ENCODE peak calls at places on chromosome 4, in eight cellular contexts. X is K562, M is tibial artery, Y is A549, A is spleen, O is OCI-LY7, K is suprapubic skin, V is heart right ventricle. T is an unnamed sample.

GRCh38 chr4:102580463-102580842 is 79.3 kb downstream of the NFKB1 start:
- DNase-seq in Y (no peak), X (no peak), O (no peak), K (no peak), M (no peak), A (no peak), V (no peak), T (no peak)

GRCh38 chr4:4332529-4332928 is 42.5 kb downstream of the ZBTB49 start:
- DNase-seq in K (no peak), Y (no peak), V (no peak), O (no peak), A (no peak), M (no peak), X (no peak), T (no peak)

GRCh38 chr4:109118635-109119034 is 183.8 kb downstream of the COL25A1 start:
- DNase-seq in M (no peak), Y (no peak), V (no peak), K (no peak), A (no peak), O (no peak), X (no peak), T (no peak)

GRCh38 chr4:176735300-176735699 is 57.4 kb downstream of the VEGFC start:
- DNase-seq in Y (no peak), O (no peak), X (no peak), A (no peak), V (no peak), K (no peak), M (no peak), T (peak)

GRCh38 chr4:151553874-151554273 is 144.9 kb downstream of the FHIP1A start:
- DNase-seq in Y (no peak), O (no peak), K (no peak), A (no peak), X (no peak), M (no peak), V (no peak), T (no peak)

GRCh38 chr4:103099691-103100392 is at the start of gene BDH2:
- DNase-seq in Y (peak), A (no peak), O (peak), K (no peak), X (peak), M (peak), V (no peak), T (peak)

GRCh38 chr4:138488527-138488926 is 246.4 kb upstream of the SLC7A11 start:
- DNase-seq in K (no peak), X (peak), Y (no peak), O (no peak), A (no peak), V (no peak), M (no peak), T (no peak)

GRCh38 chr4:55906999-55907398 is 41.7 kb upstream of the CEP135 start:
- DNase-seq in A (no peak), Y (no peak), V (no peak), O (no peak), M (no peak), X (no peak), K (no peak), T (no peak)

GRCh38 chr4:16199132-16199531 is 27.1 kb downstream of the TAPT1 start:
- DNase-seq in M (no peak), A (no peak), O (peak), Y (no peak), V (no peak), X (no peak), K (no peak), T (peak)

GRCh38 chr4:155759372-155760252 is 791 bp downstream of the GUCY1B1 start:
- DNase-seq in X (peak), A (peak), O (no peak), V (peak), K (peak), Y (peak), M (peak), T (peak)

GRCh38 chr4:155758500-155759371 is at the start of gene GUCY1B1:
- DNase-seq in O (no peak), V (peak), K (peak), M (peak), A (peak), X (peak), Y (peak), T (peak)

GRCh38 chr4:155761916-155762315 is 3.1 kb downstream of the GUCY1B1 start:
- DNase-seq in M (no peak), V (no peak), O (no peak), X (no peak), A (no peak), Y (no peak), K (no peak), T (no peak)

GRCh38 chr4:155762351-155762750 is 3.5 kb downstream of the GUCY1B1 start:
- DNase-seq in A (no peak), V (no peak), Y (no peak), X (no peak), K (no peak), M (no peak), O (no peak), T (no peak)

GRCh38 chr4:155761047-155761446 is 2.2 kb downstream of the GUCY1B1 start:
- DNase-seq in M (no peak), X (no peak), K (no peak), A (no peak), Y (no peak), O (no peak), V (no peak), T (no peak)
- H3K4me3 ChIP-seq in M (no peak), X (no peak), K (no peak), A (no peak), Y (no peak), O (no peak), V (no peak), T (no peak)

DNA sequence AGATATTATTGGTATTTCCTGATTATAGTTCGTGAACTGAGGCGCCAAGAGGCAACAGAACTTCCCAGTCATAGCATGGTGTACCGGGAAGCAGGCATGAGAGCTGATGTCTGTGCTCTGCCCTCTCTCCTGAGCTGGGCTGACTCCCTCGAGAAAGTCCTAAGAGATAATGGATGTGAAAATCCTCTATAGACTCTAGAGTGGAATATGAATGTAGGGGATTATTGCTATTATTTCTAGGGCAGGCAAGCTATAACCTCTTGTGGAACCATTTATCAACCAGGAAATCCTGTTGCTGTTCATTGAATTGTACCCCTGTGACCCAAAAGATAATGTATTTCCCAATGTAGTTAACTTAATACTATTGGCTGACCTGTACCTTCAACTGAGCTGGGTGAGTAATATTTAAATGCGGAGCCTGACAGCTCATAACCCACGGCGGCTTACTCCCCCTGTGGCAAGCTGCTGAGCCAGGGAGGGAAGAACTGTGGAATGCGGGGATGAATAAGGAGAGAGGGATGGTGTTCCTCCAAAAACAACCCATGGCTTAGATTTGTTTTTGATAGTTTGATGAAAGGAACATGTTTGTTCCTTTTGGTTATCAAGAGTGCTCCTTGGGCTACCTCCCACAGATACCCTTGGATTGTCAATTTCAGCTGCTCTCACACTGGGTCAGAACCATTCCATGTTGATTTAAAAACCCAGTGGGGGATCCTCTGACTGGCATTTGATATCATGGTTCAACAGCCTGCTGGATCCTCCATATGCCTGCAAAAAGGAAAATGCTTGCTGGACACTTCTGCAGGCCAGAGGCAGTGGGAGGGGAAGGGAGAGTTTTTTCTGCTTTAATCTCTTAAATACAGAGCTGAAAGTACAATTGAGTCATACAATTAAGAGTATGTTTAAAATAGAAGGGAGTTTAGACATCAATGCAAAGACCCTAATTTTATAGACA is 339.0 kb upstream of the BOD1L1 start:
- DNase-seq in V (no peak), O (no peak), X (no peak), Y (no peak), A (no peak), M (no peak), K (no peak), T (peak)
- TF ChIP-seq CTCF in V (no peak), O (no peak), X (no peak), Y (no peak), A (no peak), M (no peak), K (no peak), T (peak)

GRCh38 chr4:52863324-52863723 is 1.2 kb downstream of the RASL11B start:
- DNase-seq in A (no peak), X (no peak), K (no peak), Y (no peak), M (no peak), V (no peak), O (no peak), T (no peak)

GRCh38 chr4:52864816-52865215 is 2.7 kb downstream of the RASL11B start:
- DNase-seq in O (no peak), M (no peak), A (no peak), Y (no peak), K (no peak), V (no peak), X (no peak), T (no peak)

GRCh38 chr4:52862605-52863236 is 604 bp downstream of the RASL11B start:
- DNase-seq in V (no peak), K (no peak), O (no peak), M (no peak), A (no peak), X (peak), Y (no peak), T (no peak)

GRCh38 chr4:52866734-52867133 is 4.6 kb downstream of the RASL11B start:
- DNase-seq in Y (no peak), A (no peak), V (no peak), K (no peak), O (no peak), M (no peak), X (no peak), T (no peak)

GRCh38 chr4:52865305-52865704 is 3.2 kb downstream of the RASL11B start:
- DNase-seq in O (no peak), K (no peak), A (no peak), V (no peak), X (no peak), M (no peak), Y (no peak), T (no peak)
- H3K4me3 ChIP-seq in O (no peak), K (no peak), A (peak), V (no peak), X (no peak), M (peak), Y (no peak), T (no peak)

GRCh38 chr4:73976217-73976616 is 5.6 kb downstream of the PF4 start:
- DNase-seq in M (no peak), Y (no peak), A (no peak), K (no peak), X (no peak), O (no peak), V (no peak), T (no peak)
- TF ChIP-seq CTCF in M (no peak), Y (no peak), A (no peak), K (no peak), X (no peak), O (no peak), V (no peak), T (peak)

DNA sequence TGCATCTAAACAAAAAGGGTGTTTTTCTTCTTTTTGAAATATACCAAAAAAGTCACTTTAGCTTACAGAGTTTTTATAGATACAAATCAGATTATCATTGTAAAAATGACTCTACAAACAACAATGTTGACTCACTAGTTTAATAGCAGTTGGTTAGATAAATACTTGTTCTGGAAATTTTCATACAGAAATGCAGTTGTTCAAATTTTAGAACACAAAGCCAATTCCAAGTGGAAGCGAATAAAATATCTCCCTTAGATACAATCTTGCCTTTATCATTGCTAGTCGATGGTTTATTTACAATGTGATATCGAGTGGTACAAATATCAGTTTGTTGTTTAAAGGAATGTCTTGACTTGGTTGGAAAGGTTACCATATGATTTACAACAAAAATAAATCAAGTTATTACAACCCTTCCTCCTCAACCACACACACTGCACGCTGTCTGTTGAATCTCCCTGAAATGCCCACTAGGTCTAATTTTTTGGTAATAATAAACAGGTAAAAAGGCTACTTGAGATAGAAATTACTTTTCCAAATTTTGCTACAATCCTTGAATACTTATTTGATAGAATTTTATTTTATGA is 114.8 kb downstream of the CDS1 start:
- DNase-seq in O (no peak), Y (no peak), V (no peak), M (no peak), X (no peak), A (no peak), K (no peak), T (no peak)
- H3K4me3 ChIP-seq in O (no peak), Y (no peak), V (no peak), M (no peak), X (no peak), A (no peak), K (no peak), T (no peak)

GRCh38 chr4:1803523-1804423 is 10.7 kb downstream of the FGFR3 start:
- DNase-seq in O (no peak), A (no peak), X (no peak), V (no peak), M (no peak), K (no peak), Y (no peak), T (no peak)
- TF ChIP-seq CTCF in O (no peak), A (no peak), X (no peak), V (no peak), M (no peak), K (no peak), Y (no peak), T (no peak)

GRCh38 chr4:6288342-6288741 is 18.7 kb downstream of the WFS1 start:
- DNase-seq in Y (no peak), X (no peak), O (no peak), V (no peak), M (no peak), K (no peak), A (no peak), T (no peak)
- H3K4me3 ChIP-seq in Y (no peak), X (no peak), O (no peak), V (no peak), M (no peak), K (no peak), A (no peak), T (no peak)